ENCODE peak calls at places on chromosomes 12 and 14, in eight cellular contexts. E is mammary epithelial cell, C is PC-9, D is MM.1S, O is IMR-90, M is GM23248, Z is fibroblast of lung, W is astrocyte. I is an unnamed sample. For H3K27me3, the result is how much of the 10 kb centered on the place peaks cover.

GRCh38 chr12:64019654-64020053 is 175.2 kb downstream of the SRGAP1 start:
- DNase-seq in O (no peak), D (no peak), M (no peak), Z (no peak), W (no peak), C (no peak), E (no peak), I (no peak)

GRCh38 chr12:2490746-2491145 is 304.0 kb upstream of the FKBP4 start:
- DNase-seq in E (no peak), W (no peak), M (no peak), D (no peak), O (no peak), Z (no peak), C (no peak), I (no peak)

GRCh38 chr14:69005432-69006148 is 26.5 kb upstream of the ACTN1 start:
- DNase-seq in C (peak), D (no peak), Z (peak), E (peak), W (peak), M (peak), O (peak), I (no peak)

GRCh38 chr14:49581961-49582210 is 4.3 kb downstream of the RPS29 start:
- DNase-seq in D (no peak), E (no peak), W (no peak), Z (no peak), M (no peak), C (no peak), O (no peak), I (no peak)

GRCh38 chr12:67705394-67706370 is 57.1 kb downstream of the DYRK2 start:
- DNase-seq in W (peak), Z (peak), M (peak), C (no peak), D (no peak), O (peak), E (peak), I (no peak)

GRCh38 chr12:4978737-4979136 is 64.9 kb upstream of the KCNA5 start:
- DNase-seq in C (no peak), Z (no peak), O (no peak), M (peak), E (no peak), D (no peak), W (no peak), I (no peak)

GRCh38 chr14:54651649-54652048 is 84.7 kb downstream of the SAMD4A start:
- DNase-seq in E (peak), C (no peak), Z (no peak), O (no peak), W (peak), M (peak), D (no peak), I (no peak)

GRCh38 chr12:26251600-26251999 is 56.2 kb downstream of the SSPN start:
- DNase-seq in M (no peak), W (peak), C (no peak), Z (no peak), E (no peak), O (no peak), D (no peak), I (no peak)

GRCh38 chr14:58639842-58640484 is 2.2 kb downstream of the DACT1 start:
- DNase-seq in D (no peak), E (peak), Z (peak), W (peak), C (no peak), O (peak), M (peak), I (no peak)

GRCh38 chr12:95253386-95253785 is 35.8 kb downstream of the VEZT start:
- DNase-seq in Z (no peak), W (no peak), E (no peak), D (no peak), C (no peak), M (no peak), O (no peak), I (no peak)

GRCh38 chr12:95248604-95249355 is 31.2 kb downstream of the VEZT start:
- DNase-seq in Z (peak), M (no peak), D (no peak), C (no peak), W (no peak), E (no peak), O (peak), I (no peak)

GRCh38 chr12:95244350-95244749 is 26.7 kb downstream of the VEZT start:
- DNase-seq in M (no peak), W (no peak), O (no peak), D (no peak), Z (no peak), C (no peak), E (no peak), I (no peak)

GRCh38 chr12:95243497-95244183 is 26.0 kb downstream of the VEZT start:
- DNase-seq in Z (no peak), M (no peak), E (no peak), D (no peak), O (no peak), C (no peak), W (no peak), I (no peak)

GRCh38 chr12:95248095-95248494 is 30.5 kb downstream of the VEZT start:
- DNase-seq in D (no peak), W (no peak), C (no peak), M (no peak), O (no peak), E (no peak), Z (no peak), I (no peak)
- H3K4me2 ChIP-seq in D (no peak), W (no peak), C (no peak), M (no peak), O (no peak), E (no peak), Z (no peak), I (no peak)

GRCh38 chr12:9363145-9363544 is 154.9 kb upstream of the PZP start:
- DNase-seq in D (no peak), C (no peak), W (no peak), Z (no peak), O (no peak), E (peak), M (no peak), I (no peak)

GRCh38 chr12:9367201-9367600 is 159.0 kb upstream of the PZP start:
- DNase-seq in O (no peak), E (no peak), M (no peak), D (no peak), C (no peak), Z (no peak), W (no peak), I (no peak)

GRCh38 chr12:9367828-9368227 is 159.6 kb upstream of the PZP start:
- DNase-seq in M (no peak), O (no peak), E (no peak), D (no peak), C (no peak), Z (peak), W (no peak), I (no peak)

GRCh38 chr12:9364224-9365176 is 156.3 kb upstream of the PZP start:
- DNase-seq in W (peak), M (peak), O (peak), Z (peak), E (peak), D (peak), C (no peak), I (no peak)

GRCh38 chr12:9365296-9365695 is 157.1 kb upstream of the PZP start:
- DNase-seq in C (no peak), Z (peak), O (peak), M (peak), D (no peak), W (peak), E (no peak), I (no peak)
- H3K27me3 ChIP-seq in C (under half), Z (under half), O (under half), M (under half), D (under half), W (under half), E (under half), I (under half)

GRCh38 chr12:110600254-110600653 is 13.7 kb upstream of the TCTN1 start:
- DNase-seq in C (no peak), O (peak), D (peak), Z (peak), E (peak), W (peak), M (peak), I (no peak)

DNA sequence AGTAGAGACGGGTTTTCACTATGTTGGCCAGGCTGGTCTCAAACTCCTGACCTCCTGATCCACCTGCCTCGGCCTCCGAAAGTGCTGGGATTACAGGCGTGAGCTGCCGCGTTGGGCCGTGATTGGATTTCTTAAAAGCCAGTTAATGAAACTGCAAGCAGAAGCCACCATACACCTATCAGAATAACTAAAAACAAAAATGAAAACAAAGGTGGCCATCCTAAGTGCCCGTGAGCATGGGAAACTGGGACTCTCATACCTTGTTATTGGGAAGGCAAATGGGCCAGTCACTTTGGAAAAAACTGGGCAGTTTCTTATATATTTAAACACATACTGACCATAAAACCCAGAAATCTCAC is 7.7 kb upstream of the TCTN1 start:
- DNase-seq in W (no peak), O (no peak), D (no peak), M (no peak), E (no peak), Z (no peak), C (no peak), I (no peak)
- H2AFZ ChIP-seq in W (no peak), O (no peak), D (peak), M (no peak), E (no peak), Z (no peak), C (no peak), I (peak)

GRCh38 chr12:65673291-65673690 is 151.0 kb upstream of the HMGA2 start:
- DNase-seq in D (no peak), C (no peak), W (no peak), O (no peak), Z (no peak), E (peak), M (no peak), I (no peak)
- H3K4me2 ChIP-seq in D (no peak), C (no peak), W (no peak), O (no peak), Z (no peak), E (no peak), M (no peak), I (no peak)